ENCODE peak calls at places on chromosomes 16 and 17, in four cellular contexts. One of them, this sample, is unnamed.

GRCh38 chr16:53908731-53909130 is 204.8 kb downstream of the FTO start:
- DNase-seq in fibroblast of mammary gland: no peak
- DNase-seq in MM.1S: no peak
- DNase-seq in nephron progenitor cell: no peak
- DNase-seq in this sample: no peak

GRCh38 chr17:15883617-15884111 is 61.3 kb upstream of the ADORA2B start:
- DNase-seq in fibroblast of mammary gland: peak; percentile 92
- DNase-seq in MM.1S: no peak
- DNase-seq in nephron progenitor cell: no peak
- DNase-seq in this sample: no peak

GRCh38 chr16:4425378-4426020 is at the start of gene DNAJA3:
- DNase-seq in fibroblast of mammary gland: peak; percentile 97
- DNase-seq in MM.1S: peak; percentile 96
- DNase-seq in nephron progenitor cell: peak; percentile 96
- DNase-seq in this sample: peak; percentile 84

GRCh38 chr17:64455993-64456885 is 7.3 kb downstream of the MILR1 start:
- DNase-seq in fibroblast of mammary gland: peak; percentile 12
- DNase-seq in MM.1S: peak; percentile 51
- DNase-seq in nephron progenitor cell: no peak
- DNase-seq in this sample: no peak

GRCh38 chr16:19329932-19330331 is 44.4 kb downstream of the CLEC19A start:
- DNase-seq in fibroblast of mammary gland: peak; percentile 68
- DNase-seq in MM.1S: no peak
- DNase-seq in nephron progenitor cell: no peak
- DNase-seq in this sample: no peak

GRCh38 chr17:6254036-6254435 is 180.9 kb downstream of the AIPL1 start:
- DNase-seq in fibroblast of mammary gland: peak; percentile 2
- DNase-seq in MM.1S: no peak
- DNase-seq in nephron progenitor cell: no peak
- DNase-seq in this sample: no peak

GRCh38 chr16:88629835-88630234 is 8.5 kb upstream of the IL17C start:
- DNase-seq in fibroblast of mammary gland: no peak
- DNase-seq in MM.1S: no peak
- DNase-seq in nephron progenitor cell: no peak
- DNase-seq in this sample: no peak

GRCh38 chr17:41492771-41493170 is 3.1 kb upstream of the KRT36 start:
- DNase-seq in fibroblast of mammary gland: peak; percentile 35
- DNase-seq in MM.1S: no peak
- DNase-seq in nephron progenitor cell: no peak
- DNase-seq in this sample: no peak

GRCh38 chr16:68022278-68022727 is 729 bp downstream of the DDX28 start:
- DNase-seq in fibroblast of mammary gland: peak; percentile 10
- DNase-seq in MM.1S: no peak
- DNase-seq in nephron progenitor cell: no peak
- DNase-seq in this sample: peak; percentile 10

GRCh38 chr17:67629963-67630320 is 87.8 kb upstream of the NOL11 start:
- DNase-seq in fibroblast of mammary gland: peak; percentile 85
- DNase-seq in MM.1S: peak; percentile 20
- DNase-seq in nephron progenitor cell: no peak
- DNase-seq in this sample: no peak

GRCh38 chr17:17412331-17412730 is 64.5 kb upstream of the MED9 start:
- DNase-seq in fibroblast of mammary gland: peak; percentile 83
- DNase-seq in MM.1S: no peak
- DNase-seq in nephron progenitor cell: no peak
- DNase-seq in this sample: no peak

GRCh38 chr17:65332375-65332774 is 195.2 kb downstream of the RGS9 start:
- DNase-seq in fibroblast of mammary gland: peak; percentile 61
- DNase-seq in MM.1S: no peak
- DNase-seq in nephron progenitor cell: no peak
- DNase-seq in this sample: no peak

GRCh38 chr16:1296688-1297412 is 12.6 kb upstream of the UBE2I start:
- DNase-seq in fibroblast of mammary gland: peak; percentile 78
- DNase-seq in MM.1S: peak; percentile 76
- DNase-seq in nephron progenitor cell: no peak
- DNase-seq in this sample: no peak

GRCh38 chr17:41098476-41098875 is 534 bp upstream of the KRTAP4-8 start:
- DNase-seq in fibroblast of mammary gland: peak; percentile 47
- DNase-seq in MM.1S: no peak
- DNase-seq in nephron progenitor cell: no peak
- DNase-seq in this sample: no peak

GRCh38 chr16:67199808-67200198 is 872 bp downstream of the ELMO3 start:
- DNase-seq in fibroblast of mammary gland: no peak
- DNase-seq in MM.1S: no peak
- DNase-seq in nephron progenitor cell: no peak
- DNase-seq in this sample: no peak

GRCh38 chr17:13385481-13385907 is 216.2 kb downstream of the HS3ST3A1 start:
- DNase-seq in fibroblast of mammary gland: peak; percentile 79
- DNase-seq in MM.1S: no peak
- DNase-seq in nephron progenitor cell: no peak
- DNase-seq in this sample: no peak

GRCh38 chr17:48149174-48150106 is 41.9 kb downstream of the SNX11 start:
- DNase-seq in fibroblast of mammary gland: no peak
- DNase-seq in MM.1S: no peak
- DNase-seq in nephron progenitor cell: peak; percentile 21
- DNase-seq in this sample: no peak

GRCh38 chr17:75344664-75345063 is 55.4 kb upstream of the SLC25A19 start:
- DNase-seq in fibroblast of mammary gland: no peak
- DNase-seq in MM.1S: no peak
- DNase-seq in nephron progenitor cell: no peak
- DNase-seq in this sample: no peak

GRCh38 chr17:31695456-31696090 is 163.5 kb downstream of the COPRS start:
- DNase-seq in fibroblast of mammary gland: peak; percentile 59
- DNase-seq in MM.1S: no peak
- DNase-seq in nephron progenitor cell: no peak
- DNase-seq in this sample: no peak

GRCh38 chr16:88455610-88456355 is 2.7 kb downstream of the ZFPM1 start:
- DNase-seq in fibroblast of mammary gland: peak; percentile 38
- DNase-seq in MM.1S: peak; percentile 64
- DNase-seq in nephron progenitor cell: peak; percentile 60
- DNase-seq in this sample: no peak

GRCh38 chr17:58565389-58566311 is 51.2 kb upstream of the MTMR4 start:
- DNase-seq in fibroblast of mammary gland: no peak
- DNase-seq in MM.1S: no peak
- DNase-seq in nephron progenitor cell: no peak
- DNase-seq in this sample: no peak

GRCh38 chr16:87954361-87954760 is 3.1 kb downstream of the BANP start:
- DNase-seq in fibroblast of mammary gland: no peak
- DNase-seq in MM.1S: no peak
- DNase-seq in nephron progenitor cell: no peak
- DNase-seq in this sample: no peak

GRCh38 chr16:22278841-22279240 is 18.4 kb upstream of the POLR3E start:
- DNase-seq in fibroblast of mammary gland: no peak
- DNase-seq in MM.1S: no peak
- DNase-seq in nephron progenitor cell: no peak
- DNase-seq in this sample: no peak

GRCh38 chr17:70313031-70313430 is 143.7 kb downstream of the KCNJ2 start:
- DNase-seq in fibroblast of mammary gland: peak; percentile 42
- DNase-seq in MM.1S: no peak
- DNase-seq in nephron progenitor cell: no peak
- DNase-seq in this sample: no peak

GRCh38 chr16:83970430-83970815 is 2.4 kb downstream of the NECAB2 start:
- DNase-seq in fibroblast of mammary gland: no peak
- DNase-seq in MM.1S: no peak
- DNase-seq in nephron progenitor cell: no peak
- DNase-seq in this sample: no peak

GRCh38 chr16:11398136-11398535 is 52.9 kb downstream of the RMI2 start:
- DNase-seq in fibroblast of mammary gland: no peak
- DNase-seq in MM.1S: no peak
- DNase-seq in nephron progenitor cell: no peak
- DNase-seq in this sample: no peak

GRCh38 chr17:80474231-80474932 is 2.0 kb downstream of the NPTX1 start:
- DNase-seq in fibroblast of mammary gland: peak; percentile 41
- DNase-seq in MM.1S: no peak
- DNase-seq in nephron progenitor cell: peak; percentile 40
- DNase-seq in this sample: no peak

GRCh38 chr17:1907818-1908698 is 78.3 kb downstream of the RPA1 start:
- DNase-seq in fibroblast of mammary gland: peak; percentile 28
- DNase-seq in MM.1S: no peak
- DNase-seq in nephron progenitor cell: peak; percentile 57
- DNase-seq in this sample: no peak

GRCh38 chr16:15544405-15544804 is 98.5 kb downstream of the MARF1 start:
- DNase-seq in fibroblast of mammary gland: no peak
- DNase-seq in MM.1S: no peak
- DNase-seq in nephron progenitor cell: no peak
- DNase-seq in this sample: no peak

GRCh38 chr17:48510761-48511604 is 19.8 kb downstream of the HOXB1 start:
- DNase-seq in fibroblast of mammary gland: peak; percentile 94
- DNase-seq in MM.1S: peak; percentile 83
- DNase-seq in nephron progenitor cell: no peak
- DNase-seq in this sample: no peak

GRCh38 chr16:27951752-27952151 is 111.8 kb downstream of the GSG1L start:
- DNase-seq in fibroblast of mammary gland: peak; percentile 23
- DNase-seq in MM.1S: no peak
- DNase-seq in nephron progenitor cell: no peak
- DNase-seq in this sample: no peak

GRCh38 chr17:39929657-39930407 is 2.3 kb downstream of the LRRC3C start:
- DNase-seq in fibroblast of mammary gland: peak; percentile 77
- DNase-seq in MM.1S: no peak
- DNase-seq in nephron progenitor cell: no peak
- DNase-seq in this sample: no peak

GRCh38 chr17:16453493-16453851 is 38.1 kb downstream of the TRPV2 start:
- DNase-seq in fibroblast of mammary gland: no peak
- DNase-seq in MM.1S: no peak
- DNase-seq in nephron progenitor cell: no peak
- DNase-seq in this sample: no peak

GRCh38 chr16:87411375-87412271 is 19.5 kb downstream of the MAP1LC3B start:
- DNase-seq in fibroblast of mammary gland: no peak
- DNase-seq in MM.1S: no peak
- DNase-seq in nephron progenitor cell: no peak
- DNase-seq in this sample: no peak

GRCh38 chr17:17403899-17404576 is 72.8 kb upstream of the MED9 start:
- DNase-seq in fibroblast of mammary gland: no peak
- DNase-seq in MM.1S: no peak
- DNase-seq in nephron progenitor cell: no peak
- DNase-seq in this sample: no peak

GRCh38 chr17:74213897-74214386 is 571 bp downstream of the TTYH2 start:
- DNase-seq in fibroblast of mammary gland: no peak
- DNase-seq in MM.1S: no peak
- DNase-seq in nephron progenitor cell: no peak
- DNase-seq in this sample: no peak

GRCh38 chr17:43766413-43767052 is 7.9 kb upstream of the SOST start:
- DNase-seq in fibroblast of mammary gland: peak; percentile 60
- DNase-seq in MM.1S: peak; percentile 14
- DNase-seq in nephron progenitor cell: peak; percentile 72
- DNase-seq in this sample: no peak

GRCh38 chr16:64008131-64008530 is 1113.7 kb downstream of the CDH11 start:
- DNase-seq in fibroblast of mammary gland: no peak
- DNase-seq in MM.1S: no peak
- DNase-seq in nephron progenitor cell: no peak
- DNase-seq in this sample: no peak
- TF ChIP-seq CTCF in fibroblast of mammary gland: peak; percentile 11
- TF ChIP-seq CTCF in MM.1S: no peak
- TF ChIP-seq CTCF in nephron progenitor cell: no peak
- TF ChIP-seq CTCF in this sample: no peak

GRCh38 chr16:62041401-62041800 is 5.2 kb upstream of the CDH8 start:
- DNase-seq in fibroblast of mammary gland: peak; percentile 3
- DNase-seq in MM.1S: no peak
- DNase-seq in nephron progenitor cell: peak; percentile 36
- DNase-seq in this sample: peak; percentile 12
- TF ChIP-seq CTCF in fibroblast of mammary gland: peak; percentile 4
- TF ChIP-seq CTCF in MM.1S: peak; percentile 27
- TF ChIP-seq CTCF in nephron progenitor cell: peak; percentile 49
- TF ChIP-seq CTCF in this sample: peak; percentile 72

GRCh38 chr17:21129023-21129681 is 2.4 kb downstream of the DHRS7B start:
- DNase-seq in fibroblast of mammary gland: peak; percentile 69
- DNase-seq in MM.1S: no peak
- DNase-seq in nephron progenitor cell: no peak
- DNase-seq in this sample: no peak

GRCh38 chr17:21125862-21126261 is 902 bp upstream of the DHRS7B start:
- DNase-seq in fibroblast of mammary gland: no peak
- DNase-seq in MM.1S: peak; percentile 50
- DNase-seq in nephron progenitor cell: no peak
- DNase-seq in this sample: no peak

GRCh38 chr17:21124096-21124495 is 2.7 kb upstream of the DHRS7B start:
- DNase-seq in fibroblast of mammary gland: no peak
- DNase-seq in MM.1S: no peak
- DNase-seq in nephron progenitor cell: no peak
- DNase-seq in this sample: no peak

GRCh38 chr17:21127508-21128077 is 829 bp downstream of the DHRS7B start:
- DNase-seq in fibroblast of mammary gland: peak; percentile 4
- DNase-seq in MM.1S: no peak
- DNase-seq in nephron progenitor cell: no peak
- DNase-seq in this sample: no peak

GRCh38 chr17:21126645-21127507 is at the start of gene DHRS7B:
- DNase-seq in fibroblast of mammary gland: peak; percentile 85
- DNase-seq in MM.1S: peak; percentile 97
- DNase-seq in nephron progenitor cell: peak; percentile 98
- DNase-seq in this sample: peak; percentile 96
- TF ChIP-seq CTCF in fibroblast of mammary gland: no peak
- TF ChIP-seq CTCF in MM.1S: peak; percentile 14
- TF ChIP-seq CTCF in nephron progenitor cell: no peak
- TF ChIP-seq CTCF in this sample: no peak

GRCh38 chr16:6446370-6446769 is 886.3 kb upstream of the RBFOX1 start:
- DNase-seq in fibroblast of mammary gland: no peak
- DNase-seq in MM.1S: peak; percentile 33
- DNase-seq in nephron progenitor cell: no peak
- DNase-seq in this sample: no peak
- TF ChIP-seq CTCF in fibroblast of mammary gland: no peak
- TF ChIP-seq CTCF in MM.1S: peak; percentile 7
- TF ChIP-seq CTCF in nephron progenitor cell: no peak
- TF ChIP-seq CTCF in this sample: no peak

GRCh38 chr17:27332485-27333409 is 38.8 kb downstream of the WSB1 start:
- DNase-seq in fibroblast of mammary gland: peak; percentile 95
- DNase-seq in MM.1S: peak; percentile 92
- DNase-seq in nephron progenitor cell: peak; percentile 95
- DNase-seq in this sample: peak; percentile 96
- TF ChIP-seq CTCF in fibroblast of mammary gland: peak; percentile 60
- TF ChIP-seq CTCF in MM.1S: peak; percentile 73
- TF ChIP-seq CTCF in nephron progenitor cell: peak; percentile 62
- TF ChIP-seq CTCF in this sample: peak; percentile 92

GRCh38 chr16:55836158-55836611 is 3.3 kb upstream of the CES1 start:
- DNase-seq in fibroblast of mammary gland: no peak
- DNase-seq in MM.1S: no peak
- DNase-seq in nephron progenitor cell: no peak
- DNase-seq in this sample: no peak
- TF ChIP-seq CTCF in fibroblast of mammary gland: no peak
- TF ChIP-seq CTCF in MM.1S: no peak
- TF ChIP-seq CTCF in nephron progenitor cell: no peak
- TF ChIP-seq CTCF in this sample: no peak

This sample was measured in progenitor cell of endocrine pancreas.